ENCODE peak calls at places on chromosomes 7 and 10, in six cellular contexts. J is GM12892, F is K562, D is HepG2, Z is H1, P is GM12878. Y is an unnamed sample.

GRCh38 chr10:77832243-77832642 is 94.3 kb downstream of the DLG5 start:
- DNase-seq in J (no peak), P (no peak), D (no peak), F (no peak), Z (no peak), Y (no peak)

GRCh38 chr10:107589081-107589480 is 424.6 kb upstream of the SORCS1 start:
- DNase-seq in F (no peak), P (no peak), J (no peak), Z (no peak), D (no peak), Y (no peak)

GRCh38 chr7:12716134-12716667 is 28.8 kb downstream of the ARL4A start:
- DNase-seq in D (no peak), J (no peak), P (no peak), Z (no peak), F (no peak), Y (no peak)

GRCh38 chr7:41198502-41198901 is 504.4 kb downstream of the INHBA start:
- DNase-seq in P (no peak), J (no peak), Z (no peak), D (no peak), F (no peak), Y (no peak)

GRCh38 chr7:25822823-25823222 is 329.2 kb upstream of the NFE2L3 start:
- DNase-seq in F (no peak), Z (no peak), J (no peak), P (no peak), D (no peak), Y (no peak)

GRCh38 chr7:128672927-128673517 is 930 bp downstream of the GARIN1A start:
- DNase-seq in P (no peak), D (no peak), F (peak), Z (peak), J (no peak), Y (no peak)

GRCh38 chr10:66980276-66980675 is 54.4 kb downstream of the LRRTM3 start:
- DNase-seq in P (no peak), J (no peak), F (no peak), Z (no peak), D (no peak), Y (no peak)

GRCh38 chr7:91491868-91492267 is 227.6 kb downstream of the FZD1 start:
- DNase-seq in D (no peak), F (no peak), P (no peak), Z (no peak), J (no peak), Y (no peak)

GRCh38 chr10:60358282-60358681 is 31.4 kb downstream of the ANK3 start:
- DNase-seq in D (no peak), Z (no peak), P (peak), J (peak), F (no peak), Y (peak)

GRCh38 chr10:131578472-131578970 is 267.0 kb upstream of the TCERG1L start:
- DNase-seq in J (no peak), F (no peak), D (no peak), Z (no peak), P (no peak), Y (no peak)

GRCh38 chr7:40612298-40612697 is 477.5 kb downstream of the SUGCT start:
- DNase-seq in J (no peak), Z (no peak), F (no peak), D (no peak), P (no peak), Y (no peak)

GRCh38 chr10:116120688-116121087 is 152.3 kb downstream of the GFRA1 start:
- DNase-seq in J (no peak), Z (peak), F (peak), P (no peak), D (no peak), Y (no peak)

GRCh38 chr10:97336942-97337719 is 2.6 kb upstream of the FRAT2 start:
- DNase-seq in D (no peak), F (no peak), J (no peak), Z (peak), P (no peak), Y (no peak)

GRCh38 chr10:51718804-51719291 is 19.5 kb upstream of the CSTF2T start:
- DNase-seq in Z (no peak), J (no peak), F (no peak), D (no peak), P (no peak), Y (no peak)

GRCh38 chr7:113256883-113257531 is 138.7 kb upstream of the SMIM30 start:
- DNase-seq in Z (no peak), D (no peak), P (no peak), F (no peak), J (no peak), Y (no peak)

GRCh38 chr10:6721964-6722615 is 142.0 kb upstream of the PRKCQ start:
- DNase-seq in D (no peak), J (no peak), P (no peak), Z (no peak), F (no peak), Y (no peak)

GRCh38 chr10:101403161-101403560 is 49.2 kb downstream of the BTRC start:
- DNase-seq in P (no peak), F (no peak), Z (no peak), D (no peak), J (no peak), Y (no peak)

GRCh38 chr10:6995846-6996245 is 415.0 kb downstream of the SFMBT2 start:
- DNase-seq in P (no peak), Z (no peak), F (no peak), D (no peak), J (no peak), Y (no peak)

GRCh38 chr7:129271500-129272355 is 46.9 kb downstream of the AHCYL2 start:
- DNase-seq in Z (no peak), F (peak), J (no peak), D (peak), P (peak), Y (peak)

GRCh38 chr7:158568974-158569857 is 18.4 kb downstream of the PTPRN2 start:
- DNase-seq in F (no peak), D (no peak), J (no peak), Z (no peak), P (no peak), Y (no peak)

GRCh38 chr10:86260564-86260963 is 106.0 kb downstream of the GRID1 start:
- DNase-seq in D (no peak), F (no peak), Z (no peak), J (no peak), P (no peak), Y (no peak)

GRCh38 chr10:78726171-78726570 is 342.6 kb upstream of the ZMIZ1 start:
- DNase-seq in F (no peak), D (no peak), Z (no peak), P (no peak), J (no peak), Y (no peak)

GRCh38 chr7:36151921-36152755 is 916 bp upstream of the EEPD1 start:
- DNase-seq in D (no peak), P (no peak), Z (no peak), F (no peak), J (no peak), Y (no peak)

GRCh38 chr10:69101451-69102095 is 13.7 kb downstream of the SRGN start:
- DNase-seq in J (no peak), F (no peak), D (no peak), P (no peak), Z (no peak), Y (no peak)

GRCh38 chr10:28810062-28810870 is 132.9 kb downstream of the BAMBI start:
- DNase-seq in Z (no peak), P (no peak), J (no peak), D (no peak), F (peak), Y (no peak)

GRCh38 chr7:123343611-123344010 is 143.8 kb upstream of the SLC13A1 start:
- DNase-seq in F (no peak), Z (no peak), P (no peak), D (no peak), J (no peak), Y (no peak)

GRCh38 chr7:28263622-28264266 is 83.1 kb upstream of the JAZF1 start:
- DNase-seq in J (no peak), D (peak), Z (no peak), P (no peak), F (no peak), Y (no peak)

GRCh38 chr10:133039107-133039822 is 48.5 kb upstream of the ADGRA1 start:
- DNase-seq in D (no peak), P (no peak), F (no peak), J (no peak), Z (no peak), Y (no peak)

GRCh38 chr7:90552521-90552920 is 43.6 kb upstream of the CDK14 start:
- DNase-seq in Z (no peak), D (no peak), F (no peak), J (no peak), P (no peak), Y (no peak)

GRCh38 chr7:18901881-18902280 is 215.6 kb downstream of the TWIST1 start:
- DNase-seq in J (no peak), P (no peak), Z (no peak), D (no peak), F (no peak), Y (no peak)

GRCh38 chr10:129511086-129511485 is 44.0 kb downstream of the MGMT start:
- DNase-seq in J (no peak), D (no peak), Z (no peak), F (no peak), P (no peak), Y (no peak)

GRCh38 chr10:70084189-70084588 is 31.5 kb downstream of the MACROH2A2 start:
- DNase-seq in Z (no peak), D (peak), F (no peak), P (no peak), J (no peak), Y (no peak)

GRCh38 chr10:89518876-89519842 is 16.2 kb downstream of the SLC16A12 start:
- DNase-seq in P (no peak), D (no peak), J (no peak), Z (no peak), F (no peak), Y (no peak)

GRCh38 chr10:114735946-114736345 is 77.9 kb upstream of the ABLIM1 start:
- DNase-seq in Z (no peak), F (no peak), J (no peak), P (no peak), D (no peak), Y (no peak)

GRCh38 chr7:29538322-29538874 is 25.2 kb upstream of the PRR15 start:
- DNase-seq in Z (no peak), P (no peak), J (no peak), F (no peak), D (no peak), Y (no peak)
- TF ChIP-seq TAF1 in Z (no peak), P (no peak), J (no peak), F (no peak), D (no peak), Y (no peak)

GRCh38 chr7:30255096-30255769 is 29.2 kb upstream of the ZNRF2 start:
- DNase-seq in D (peak), J (no peak), Z (no peak), P (no peak), F (no peak), Y (no peak)
- TF ChIP-seq POLR2AphosphoS5 in D (no peak), J (no peak), Z (no peak), P (no peak), F (no peak), Y (no peak)

GRCh38 chr7:105010538-105011523 is 3.2 kb upstream of the KMT2E start:
- DNase-seq in J (no peak), D (no peak), Z (no peak), P (no peak), F (no peak), Y (no peak)

GRCh38 chr7:105013283-105013817 is 655 bp upstream of the KMT2E start:
- DNase-seq in Z (peak), J (peak), D (peak), F (peak), P (peak), Y (peak)

GRCh38 chr7:105013818-105014724 is at the start of gene KMT2E:
- DNase-seq in J (peak), D (peak), F (peak), Z (peak), P (peak), Y (peak)

GRCh38 chr7:105011771-105012502 is 2.1 kb upstream of the KMT2E start:
- DNase-seq in J (no peak), Z (no peak), F (no peak), P (no peak), D (no peak), Y (no peak)

DNA sequence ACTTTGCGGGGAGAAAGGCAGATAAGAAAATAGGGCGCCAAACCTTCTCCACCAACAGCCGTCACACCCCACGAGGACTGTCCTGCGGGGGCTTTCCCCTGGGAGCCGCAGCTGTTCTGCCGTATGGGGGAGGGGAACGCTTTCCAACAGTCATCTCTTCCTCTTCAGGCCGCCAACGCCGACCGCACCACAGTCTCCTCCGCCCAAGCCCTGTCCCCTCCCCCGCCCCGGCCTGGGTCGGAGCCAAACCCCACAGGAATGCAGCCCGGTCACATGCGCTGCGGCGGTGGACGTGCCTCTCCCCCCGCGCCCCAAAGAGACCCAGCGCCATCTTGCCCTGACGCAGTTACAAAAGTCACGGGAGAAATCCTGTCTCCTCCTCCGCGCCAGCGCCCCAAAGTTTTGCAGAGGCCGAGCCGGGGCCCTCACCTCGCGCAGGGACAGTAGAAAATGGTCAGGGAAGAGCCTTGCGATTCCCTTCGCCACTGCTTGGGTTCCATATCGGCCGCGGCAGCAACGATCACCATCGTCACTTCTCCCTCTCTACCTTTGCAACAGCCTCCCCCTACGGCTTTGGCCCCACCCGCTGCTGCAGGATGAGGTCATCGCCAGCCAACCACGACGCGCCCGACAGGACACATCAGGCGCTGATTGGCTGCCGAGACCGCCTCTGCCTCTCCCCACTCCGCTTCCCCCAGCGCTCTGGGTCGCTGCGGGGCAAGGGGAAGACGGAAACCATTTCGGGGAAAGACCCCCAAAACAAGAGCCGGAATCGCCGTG is 1.3 kb upstream of the KMT2E start:
- DNase-seq in D (peak), F (peak), P (peak), Z (peak), J (peak), Y (peak)
- TF ChIP-seq POLR2A in D (peak), F (peak), P (peak), Z (peak), J (peak), Y (peak)

DNA sequence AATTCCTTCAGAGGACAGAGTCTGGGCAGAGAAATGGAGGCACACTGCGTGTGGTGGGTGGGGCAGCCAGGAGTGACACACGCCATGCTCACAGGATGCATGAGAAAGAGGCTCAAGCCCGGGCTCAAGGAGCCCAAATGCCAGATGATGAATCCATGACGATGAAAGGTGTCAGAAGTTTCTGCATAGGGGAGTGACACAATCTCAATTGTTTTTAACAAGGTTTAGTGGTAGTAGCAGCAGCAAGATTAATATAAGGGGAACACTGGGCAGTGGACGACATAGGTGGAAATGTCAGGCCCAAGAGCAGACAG is 126.1 kb downstream of the TNS3 start:
- DNase-seq in F (no peak), P (no peak), J (no peak), Z (no peak), D (no peak), Y (no peak)
- TF ChIP-seq TAF1 in F (no peak), P (no peak), J (no peak), Z (no peak), D (no peak), Y (no peak)

DNA sequence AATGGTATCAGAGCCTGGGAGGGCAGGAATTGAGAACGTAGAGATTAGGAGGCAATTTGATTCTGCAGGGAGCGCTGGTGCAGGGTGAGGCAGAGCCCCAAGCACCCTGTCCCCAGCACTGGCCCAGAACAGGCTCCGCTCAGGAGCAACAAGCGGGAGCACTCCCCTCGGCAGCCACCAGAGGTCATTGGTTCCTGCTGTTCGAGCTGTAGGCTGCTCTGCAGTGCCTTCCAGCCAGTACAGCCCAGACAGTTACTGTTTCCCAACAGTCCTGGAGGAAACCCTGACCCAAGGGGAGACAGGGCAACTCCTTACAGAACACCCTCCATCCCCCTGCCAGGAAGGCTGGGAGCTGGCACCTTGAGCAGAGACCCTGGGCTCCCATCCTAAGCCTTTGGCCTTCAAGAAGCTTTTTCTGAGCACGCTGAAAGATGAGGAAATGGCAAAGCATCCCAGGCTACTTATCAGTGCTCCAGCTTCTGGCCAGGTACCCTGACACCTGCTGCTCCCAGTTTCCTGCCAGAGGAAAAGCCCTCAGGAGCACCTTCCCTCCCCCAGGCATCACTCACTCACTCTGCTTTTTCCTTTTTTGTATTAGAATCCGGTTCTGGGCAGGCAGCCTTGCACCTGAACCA is 71.2 kb upstream of the EFCAB10 start:
- DNase-seq in Z (peak), P (no peak), J (peak), F (peak), D (peak), Y (peak)
- TF ChIP-seq POLR2AphosphoS5 in Z (no peak), P (no peak), J (no peak), F (no peak), D (no peak), Y (no peak)

Y was measured in GM12891.